ENCODE peak calls at places on chromosomes 13 and 19, in nine cellular contexts. C, K, I, F, N, R, W, L and B are unnamed samples.

GRCh38 chr13:51921790-51922740 is 60.3 kb downstream of the CCDC70 start:
- DNase-seq in C (no peak), K (no peak), I (no peak), F (no peak), N (no peak), R (no peak), W (no peak), L (no peak), B (no peak)

GRCh38 chr19:40225440-40226305 is 816 bp downstream of the CCNP start:
- DNase-seq in C (no peak), K (peak; percentile 54), I (no peak), F (no peak), N (no peak), R (no peak), W (no peak), L (no peak), B (no peak)

GRCh38 chr19:1172353-1173159 is 1.5 kb downstream of the SBNO2 start:
- DNase-seq in C (peak; percentile 68), K (no peak), I (peak; percentile 86), F (peak; percentile 88), N (no peak), R (no peak), W (peak; percentile 63), L (no peak), B (no peak)

GRCh38 chr13:106858910-106859309 is 291.0 kb upstream of the ARGLU1 start:
- DNase-seq in C (no peak), K (peak; percentile 92), I (no peak), F (no peak), N (no peak), R (no peak), W (no peak), L (no peak), B (no peak)

GRCh38 chr13:52599853-52600603 is 42.2 kb upstream of the HNRNPA1L2 start:
- DNase-seq in C (peak; percentile 57), K (peak; percentile 75), I (no peak), F (no peak), N (no peak), R (no peak), W (peak; percentile 35), L (no peak), B (no peak)

GRCh38 chr13:110564472-110564985 is 3.0 kb upstream of the RAB20 start:
- DNase-seq in C (no peak), K (no peak), I (peak; percentile 8), F (no peak), N (no peak), R (no peak), W (no peak), L (no peak), B (no peak)

GRCh38 chr19:18477042-18477760 is 39.3 kb upstream of the ISYNA1 start:
- DNase-seq in C (no peak), K (peak; percentile 61), I (no peak), F (no peak), N (no peak), R (no peak), W (no peak), L (no peak), B (no peak)

GRCh38 chr13:94214979-94215378 is 264.5 kb downstream of the DCT start:
- DNase-seq in C (no peak), K (no peak), I (no peak), F (no peak), N (no peak), R (no peak), W (no peak), L (no peak), B (no peak)

GRCh38 chr19:2330632-2331284 is 2.3 kb downstream of the SPPL2B start:
- DNase-seq in C (peak; percentile 89), K (no peak), I (peak; percentile 69), F (no peak), N (no peak), R (no peak), W (no peak), L (no peak), B (no peak)

GRCh38 chr13:23915308-23915707 is 18.0 kb upstream of the C1QTNF9B start:
- DNase-seq in C (no peak), K (no peak), I (no peak), F (no peak), N (no peak), R (no peak), W (no peak), L (no peak), B (no peak)

GRCh38 chr13:45339867-45340266 is 1.1 kb downstream of the TPT1 start:
- DNase-seq in C (no peak), K (no peak), I (no peak), F (no peak), N (no peak), R (no peak), W (no peak), L (no peak), B (no peak)

DNA sequence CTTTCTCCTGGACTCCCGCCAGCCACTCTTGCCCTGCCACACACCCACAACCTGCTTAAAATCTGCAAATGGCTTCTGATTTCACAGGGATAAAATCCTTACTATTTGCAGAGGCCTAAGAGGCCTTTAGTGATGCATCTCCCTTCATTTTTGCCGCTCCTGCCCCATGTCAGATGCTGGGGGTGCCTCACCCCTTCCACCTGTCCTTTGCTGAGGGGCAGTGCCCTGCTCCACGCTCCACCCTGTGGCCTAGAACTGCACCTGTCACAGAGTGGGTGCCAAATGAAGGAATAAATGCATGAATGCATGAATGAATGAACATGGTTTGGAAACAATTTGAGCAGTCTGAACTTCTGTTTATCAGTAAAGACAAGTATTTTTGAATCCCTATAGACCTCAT is 34.1 kb upstream of the UQCRFS1 start:
- DNase-seq in C (no peak), K (no peak), I (no peak), F (no peak), N (no peak), R (no peak), W (no peak), L (no peak), B (no peak)
- TF ChIP-seq CTCF in C (no peak), K (peak; percentile 30), I (no peak), F (no peak), N (peak; percentile 14), R (no peak), W (no peak), L (no peak), B (no peak)

GRCh38 chr19:29682236-29682895 is 17.1 kb downstream of the PLEKHF1 start:
- DNase-seq in C (no peak), K (no peak), I (no peak), F (no peak), N (no peak), R (no peak), W (no peak), L (no peak), B (no peak)

GRCh38 chr19:29679598-29680210 is 14.4 kb downstream of the PLEKHF1 start:
- DNase-seq in C (no peak), K (no peak), I (no peak), F (no peak), N (peak; percentile 37), R (no peak), W (no peak), L (no peak), B (no peak)

GRCh38 chr19:29681422-29682235 is 16.4 kb downstream of the PLEKHF1 start:
- DNase-seq in C (no peak), K (no peak), I (no peak), F (no peak), N (no peak), R (no peak), W (peak; percentile 69), L (no peak), B (no peak)

GRCh38 chr19:29680447-29680846 is 15.2 kb downstream of the PLEKHF1 start:
- DNase-seq in C (no peak), K (no peak), I (no peak), F (no peak), N (peak; percentile 93), R (no peak), W (no peak), L (peak; percentile 67), B (peak; percentile 75)

DNA sequence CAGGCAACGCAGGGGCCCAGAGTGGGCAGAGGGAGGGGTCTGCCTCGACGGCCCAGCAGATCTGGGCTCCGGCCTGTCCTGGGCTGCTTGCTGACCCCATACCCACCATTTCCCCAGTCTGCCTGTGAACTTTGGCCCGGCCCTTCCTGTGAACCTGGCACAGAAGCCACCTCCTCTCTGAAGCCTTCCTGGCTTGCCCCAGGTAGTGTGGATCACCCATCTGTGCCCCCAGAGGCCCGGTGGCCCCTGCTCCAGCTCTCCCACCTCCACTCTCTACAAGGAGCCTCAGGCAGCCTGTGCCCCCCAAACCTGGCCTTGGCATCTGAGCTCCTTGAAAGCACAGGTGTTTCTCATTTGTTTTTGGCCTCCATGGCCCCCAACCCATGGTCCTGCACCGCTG is 15.7 kb downstream of the PLEKHF1 start:
- DNase-seq in C (no peak), K (no peak), I (no peak), F (no peak), N (no peak), R (no peak), W (no peak), L (no peak), B (no peak)
- H3K27ac ChIP-seq in C (no peak overlapping the region), K (no peak overlapping the region), I (no peak overlapping the region), F (peak overlapping the region; percentile 75), N (peak overlapping the region; percentile 92), R (no peak overlapping the region), W (no peak overlapping the region), L (peak overlapping the region; percentile 26), B (peak overlapping the region; percentile 44)

GRCh38 chr13:33441015-33441414 is 155.5 kb upstream of the STARD13 start:
- DNase-seq in C (peak; percentile 23), K (peak; percentile 67), I (no peak), F (no peak), N (no peak), R (no peak), W (peak; percentile 43), L (no peak), B (no peak)
- TF ChIP-seq CTCF in C (peak; percentile 38), K (peak; percentile 71), I (no peak), F (no peak), N (peak; percentile 8), R (peak; percentile 29), W (peak; percentile 22), L (no peak), B (no peak)

GRCh38 chr13:47111499-47111898 is 214.6 kb upstream of the HTR2A start:
- DNase-seq in C (no peak), K (no peak), I (no peak), F (no peak), N (no peak), R (no peak), W (no peak), L (no peak), B (no peak)

GRCh38 chr13:47112205-47112896 is 215.5 kb upstream of the HTR2A start:
- DNase-seq in C (no peak), K (peak; percentile 82), I (no peak), F (no peak), N (no peak), R (no peak), W (peak; percentile 34), L (no peak), B (no peak)

GRCh38 chr13:47112900-47113299 is 216.0 kb upstream of the HTR2A start:
- DNase-seq in C (no peak), K (no peak), I (no peak), F (no peak), N (no peak), R (no peak), W (no peak), L (no peak), B (no peak)

GRCh38 chr13:47110833-47111240 is 214.0 kb upstream of the HTR2A start:
- DNase-seq in C (no peak), K (no peak), I (no peak), F (no peak), N (no peak), R (no peak), W (no peak), L (no peak), B (no peak)

DNA sequence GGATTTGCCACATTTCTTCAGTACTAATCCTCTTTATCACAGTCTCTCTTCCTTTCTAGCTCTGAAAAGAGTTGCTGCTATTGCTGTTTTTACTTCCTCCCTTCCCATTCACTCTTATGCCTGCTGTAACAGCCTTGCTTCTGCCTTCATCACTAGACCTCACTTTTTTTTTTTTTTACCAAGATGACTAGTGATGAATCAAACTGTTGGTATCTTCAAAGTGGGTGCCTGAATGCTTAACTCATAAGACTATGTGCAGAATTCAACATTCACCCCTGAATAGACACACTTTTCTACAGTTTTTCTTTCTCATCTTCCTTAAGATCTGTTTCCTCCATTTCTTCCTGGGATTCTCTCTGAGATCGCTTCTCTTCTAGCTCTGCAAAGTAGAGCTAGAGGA is 217.2 kb upstream of the HTR2A start:
- DNase-seq in C (no peak), K (no peak), I (no peak), F (no peak), N (no peak), R (peak; percentile 38), W (peak; percentile 88), L (no peak), B (no peak)
- H3K27ac ChIP-seq in C (no peak overlapping the region), K (no peak overlapping the region), I (no peak overlapping the region), F (no peak overlapping the region), N (no peak overlapping the region), R (no peak overlapping the region), W (no peak overlapping the region), L (no peak overlapping the region), B (no peak overlapping the region)